ENCODE peak calls at places on chromosome 10, in six cellular contexts. S is heart right ventricle; P is CD4-positive, alpha-beta memory T cell; G is esophagus squamous epithelium; Y is uterus; K is tibial artery. L is an unnamed sample.

GRCh38 chr10:82150123-82150900 is 275.3 kb downstream of the NRG3 start:
- DNase-seq in S (peak; percentile 4), P (no peak), G (no peak), Y (no peak), K (no peak), L (peak; percentile 21)

GRCh38 chr10:78927257-78927995 is 141.3 kb upstream of the ZMIZ1 start:
- DNase-seq in S (no peak), P (no peak), G (no peak), Y (no peak), K (no peak), L (no peak)

GRCh38 chr10:71878327-71879034 is 27.4 kb upstream of the PSAP start:
- DNase-seq in S (no peak), P (no peak), G (no peak), Y (no peak), K (no peak), L (peak; percentile 71)

GRCh38 chr10:79490400-79491081 is 21.8 kb upstream of the EIF5AL1 start:
- DNase-seq in S (peak; percentile 45), P (no peak), G (no peak), Y (peak; percentile 71), K (no peak), L (no peak)

GRCh38 chr10:26480909-26481703 is 43.0 kb downstream of the APBB1IP start:
- DNase-seq in S (peak; percentile 11), P (no peak), G (no peak), Y (no peak), K (peak; percentile 38), L (no peak)

GRCh38 chr10:26215534-26215922 is 1.0 kb upstream of the GAD2 start:
- DNase-seq in S (no peak), P (no peak), G (no peak), Y (no peak), K (no peak), L (no peak)

GRCh38 chr10:44928462-44928861 is 17.3 kb downstream of the TMEM72 start:
- DNase-seq in S (no peak), P (no peak), G (no peak), Y (no peak), K (no peak), L (no peak)

GRCh38 chr10:50432206-50432605 is 180.9 kb upstream of the ASAH2 start:
- DNase-seq in S (no peak), P (no peak), G (no peak), Y (no peak), K (no peak), L (no peak)

GRCh38 chr10:24115403-24115802 is 93.5 kb upstream of the KIAA1217 start:
- DNase-seq in S (peak; percentile 17), P (no peak), G (no peak), Y (no peak), K (no peak), L (no peak)

GRCh38 chr10:106573106-106573505 is 591.4 kb downstream of the SORCS1 start:
- DNase-seq in S (no peak), P (no peak), G (no peak), Y (no peak), K (no peak), L (no peak)

GRCh38 chr10:44125879-44126675 is 258.8 kb downstream of the CXCL12 start:
- DNase-seq in S (no peak), P (no peak), G (no peak), Y (no peak), K (peak; percentile 34), L (no peak)

GRCh38 chr10:69668722-69669121 is 38.7 kb downstream of the FAM241B start:
- DNase-seq in S (no peak), P (no peak), G (no peak), Y (no peak), K (no peak), L (no peak)

GRCh38 chr10:89085153-89085552 is 94.6 kb downstream of the FAS start:
- DNase-seq in S (no peak), P (no peak), G (no peak), Y (no peak), K (no peak), L (no peak)

GRCh38 chr10:47027108-47027811 is 116.0 kb downstream of the PTPN20 start:
- DNase-seq in S (no peak), P (no peak), G (no peak), Y (peak; percentile 8), K (no peak), L (peak; percentile 16)

GRCh38 chr10:110919349-110919931 is at the start of gene SHOC2:
- DNase-seq in S (peak; percentile 99), P (no peak), G (peak; percentile 97), Y (peak; percentile 98), K (peak; percentile 99), L (peak; percentile 87)

GRCh38 chr10:78528749-78529204 is 495.1 kb downstream of the RPS24 start:
- DNase-seq in S (no peak), P (no peak), G (no peak), Y (peak; percentile 1), K (no peak), L (no peak)

GRCh38 chr10:43753397-43754061 is 104.8 kb upstream of the ZNF32 start:
- DNase-seq in S (peak; percentile 38), P (no peak), G (no peak), Y (no peak), K (no peak), L (peak; percentile 41)

GRCh38 chr10:44774676-44775401 is 136.3 kb upstream of the TMEM72 start:
- DNase-seq in S (no peak), P (no peak), G (no peak), Y (no peak), K (no peak), L (no peak)

GRCh38 chr10:118982366-118982765 is 47.1 kb upstream of the NANOS1 start:
- DNase-seq in S (no peak), P (no peak), G (no peak), Y (no peak), K (no peak), L (no peak)

GRCh38 chr10:5876181-5876768 is 13.4 kb downstream of the ANKRD16 start:
- DNase-seq in S (no peak), P (no peak), G (no peak), Y (no peak), K (no peak), L (no peak)

GRCh38 chr10:68231106-68231901 is 609 bp downstream of the ATOH7 start:
- DNase-seq in S (peak; percentile 43), P (peak; percentile 11), G (no peak), Y (peak; percentile 71), K (peak; percentile 33), L (peak; percentile 97)

GRCh38 chr10:116673866-116674265 is 53.1 kb downstream of the PNLIPRP2 start:
- DNase-seq in S (no peak), P (no peak), G (no peak), Y (no peak), K (no peak), L (no peak)

GRCh38 chr10:127947206-127947605 is 40.3 kb downstream of the PTPRE start:
- DNase-seq in S (no peak), P (no peak), G (no peak), Y (no peak), K (no peak), L (no peak)

GRCh38 chr10:52864459-52865106 is 92.0 kb upstream of the MBL2 start:
- DNase-seq in S (peak; percentile 43), P (no peak), G (no peak), Y (no peak), K (no peak), L (peak; percentile 64)

GRCh38 chr10:49350856-49351532 is 44.9 kb downstream of the DRGX start:
- DNase-seq in S (no peak), P (no peak), G (no peak), Y (no peak), K (no peak), L (no peak)

GRCh38 chr10:24873281-24873683 is 79.1 kb downstream of the PRTFDC1 start:
- DNase-seq in S (no peak), P (no peak), G (no peak), Y (no peak), K (peak; percentile 32), L (no peak)

DNA sequence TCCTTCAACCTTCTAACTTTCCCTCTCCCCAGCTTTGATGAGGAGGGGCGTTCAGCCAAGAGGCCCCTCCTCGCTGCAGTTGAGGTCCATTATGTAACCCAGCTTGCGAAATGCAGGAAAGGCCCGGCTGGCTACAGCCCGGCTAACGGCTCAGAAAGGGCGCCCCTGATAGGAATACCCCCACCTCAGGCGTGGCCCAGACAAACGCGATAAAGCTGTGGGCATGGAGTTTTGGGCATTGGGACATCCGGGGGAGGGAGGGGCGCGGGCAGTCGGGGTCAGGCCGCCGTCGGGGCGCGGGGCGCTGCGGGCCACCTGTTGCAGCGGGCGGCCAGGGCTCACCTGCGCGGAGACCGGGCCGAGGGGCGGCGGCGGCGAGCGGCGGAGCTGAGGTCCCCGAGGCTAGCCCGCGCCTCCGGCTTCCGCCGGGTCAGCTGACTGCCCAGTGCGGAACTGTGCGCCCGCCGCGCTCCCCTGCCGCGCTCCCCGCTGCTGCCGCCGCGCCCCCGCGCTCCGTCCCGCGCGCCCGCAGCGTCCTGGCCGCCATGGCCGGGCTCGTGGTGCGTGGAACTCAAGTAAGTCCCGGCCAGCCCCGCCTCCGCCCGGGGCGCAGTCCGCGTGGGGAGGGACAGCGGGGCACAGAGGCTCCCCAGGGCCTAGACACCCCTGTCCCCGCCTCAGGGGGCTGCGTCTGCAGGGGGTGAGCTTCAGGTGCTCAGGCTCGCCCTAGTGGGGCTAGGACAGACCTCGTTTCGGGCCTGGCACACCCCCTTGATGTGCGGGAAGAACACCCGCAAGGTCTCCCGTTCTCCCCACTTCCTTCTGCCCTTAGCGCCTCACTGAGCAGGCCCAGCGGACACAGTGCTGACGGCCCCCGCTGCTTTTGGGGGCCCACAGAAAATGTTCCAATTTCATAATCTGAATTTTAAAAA is at the start of gene LRMDA:
- DNase-seq in S (peak; percentile 29), P (no peak), G (no peak), Y (peak; percentile 68), K (peak; percentile 54), L (peak; percentile 85)
- H3K4me3 ChIP-seq in S (peak within 1 kb of the TSS; percentile 80), P (no peak within 1 kb of the TSS), G (peak within 1 kb of the TSS; percentile 80), Y (peak within 1 kb of the TSS; percentile 37), K (peak within 1 kb of the TSS; percentile 67), L (peak within 1 kb of the TSS; percentile 30)

GRCh38 chr10:130185591-130185990 is 49.4 kb downstream of the GLRX3 start:
- DNase-seq in S (no peak), P (no peak), G (no peak), Y (no peak), K (no peak), L (no peak)
- H3K36me3 ChIP-seq in S (peaks cover 55% of the 10 kb centered on the region), P (peaks cover 32% of the 10 kb centered on the region), G (peaks cover 22% of the 10 kb centered on the region), Y (no peaks in the 10 kb centered on the region), K (peaks cover 49% of the 10 kb centered on the region), L (peaks cover 20% of the 10 kb centered on the region)

GRCh38 chr10:16700331-16700730 is 116.9 kb downstream of the RSU1 start:
- DNase-seq in S (no peak), P (no peak), G (no peak), Y (no peak), K (no peak), L (no peak)

GRCh38 chr10:16699435-16699834 is 117.8 kb downstream of the RSU1 start:
- DNase-seq in S (no peak), P (no peak), G (no peak), Y (no peak), K (no peak), L (no peak)

DNA sequence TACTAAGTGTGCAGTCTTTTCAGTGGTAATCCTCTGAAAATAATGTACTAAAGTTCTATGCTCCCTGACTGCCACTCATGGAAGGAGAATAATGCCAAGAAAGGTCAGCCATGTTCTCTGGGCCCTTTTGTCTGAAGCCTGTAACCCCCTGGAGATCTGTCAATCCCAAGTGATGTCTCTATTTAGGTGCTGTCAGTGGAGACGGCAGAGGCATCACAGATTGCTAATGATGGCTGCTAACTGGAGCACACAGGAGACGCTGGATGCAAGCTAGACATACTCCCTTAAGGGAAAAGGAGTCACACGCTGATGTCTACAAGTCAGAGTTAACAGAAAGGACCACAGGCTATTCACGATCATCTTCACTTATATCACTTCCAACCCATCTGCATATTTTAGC is 118.8 kb downstream of the RSU1 start:
- DNase-seq in S (no peak), P (no peak), G (no peak), Y (no peak), K (no peak), L (no peak)
- H3K27me3 ChIP-seq in S (no peaks in the 10 kb centered on the region), P (no peaks in the 10 kb centered on the region), G (no peaks in the 10 kb centered on the region), Y (no peaks in the 10 kb centered on the region), K (no peaks in the 10 kb centered on the region), L (no peaks in the 10 kb centered on the region)

GRCh38 chr10:132588301-132589013 is 50.9 kb downstream of the INPP5A start:
- DNase-seq in S (peak; percentile 84), P (no peak), G (no peak), Y (no peak), K (no peak), L (peak; percentile 30)
- H3K4me3 ChIP-seq in S (peak overlapping the region; percentile 25), P (no peak overlapping the region), G (peak overlapping the region; percentile 22), Y (no peak overlapping the region), K (peak overlapping the region; percentile 11), L (no peak overlapping the region)